ENCODE peak calls at places on chromosomes 7 and 10, in four cellular contexts. Z is K562, M is GM12878, B is HCT116. F is an unnamed sample.

GRCh38 chr10:19964625-19965024 is 148.4 kb downstream of the PLXDC2 start:
- DNase-seq in Z (no peak), M (no peak), B (no peak), F (no peak)

GRCh38 chr10:121104476-121105111 is 253.4 kb downstream of the WDR11 start:
- DNase-seq in B (no peak), Z (no peak), M (no peak), F (no peak)

GRCh38 chr7:17651926-17652385 is 288.3 kb downstream of the SNX13 start:
- DNase-seq in B (no peak), M (no peak), Z (no peak), F (no peak)

GRCh38 chr7:42645906-42646305 is 266.0 kb downstream of the C7orf25 start:
- DNase-seq in B (no peak), Z (no peak), M (no peak), F (no peak)

GRCh38 chr7:120554960-120555571 is 282.1 kb downstream of the KCND2 start:
- DNase-seq in M (peak), Z (peak), B (peak), F (no peak)

GRCh38 chr7:66125052-66125694 is 10.5 kb downstream of the CRCP start:
- DNase-seq in M (no peak), Z (no peak), B (no peak), F (no peak)

GRCh38 chr10:27359792-27360320 is 119.3 kb upstream of the ACBD5 start:
- DNase-seq in B (no peak), Z (no peak), M (no peak), F (no peak)

GRCh38 chr10:21065621-21066248 is 168.6 kb upstream of the NEBL start:
- DNase-seq in M (no peak), Z (no peak), B (no peak), F (no peak)

GRCh38 chr10:125004571-125005311 is 62.8 kb downstream of the ZRANB1 start:
- DNase-seq in B (no peak), M (no peak), Z (no peak), F (no peak)

GRCh38 chr10:79148452-79149344 is 79.9 kb downstream of the ZMIZ1 start:
- DNase-seq in M (no peak), Z (peak), B (no peak), F (no peak)

GRCh38 chr7:157789942-157790341 is 453.1 kb downstream of the DNAJB6 start:
- DNase-seq in M (no peak), B (no peak), Z (no peak), F (no peak)

GRCh38 chr7:157791666-157792065 is 454.9 kb downstream of the DNAJB6 start:
- DNase-seq in B (no peak), M (no peak), Z (no peak), F (no peak)

GRCh38 chr7:157792954-157793353 is 456.1 kb downstream of the DNAJB6 start:
- DNase-seq in M (no peak), B (no peak), Z (no peak), F (no peak)

GRCh38 chr7:157792241-157792950 is 455.6 kb downstream of the DNAJB6 start:
- DNase-seq in Z (no peak), M (no peak), B (no peak), F (no peak)

DNA sequence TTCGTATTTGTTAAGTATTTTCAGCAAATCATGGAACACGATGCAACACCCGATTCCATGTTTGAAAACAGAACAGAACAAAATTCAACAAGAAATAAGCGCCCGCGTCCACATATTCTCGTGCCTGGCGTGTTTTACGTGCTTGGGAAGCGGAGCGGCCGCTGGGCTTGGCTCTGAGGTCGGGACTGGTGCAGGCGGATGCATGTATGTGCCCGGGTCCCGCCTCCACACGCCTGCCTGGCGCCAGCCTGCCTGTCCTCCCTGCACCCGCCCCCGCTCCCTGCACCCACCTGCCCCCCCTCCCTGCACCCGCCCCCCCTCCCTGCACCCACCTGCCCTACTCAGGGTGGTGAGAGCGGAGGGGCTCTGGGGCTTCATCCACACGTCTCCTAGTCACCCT is 454.5 kb downstream of the DNAJB6 start:
- DNase-seq in M (no peak), Z (no peak), B (no peak), F (no peak)
- TF ChIP-seq EGR1 in M (no peak), Z (no peak), B (no peak), F (no peak)

DNA sequence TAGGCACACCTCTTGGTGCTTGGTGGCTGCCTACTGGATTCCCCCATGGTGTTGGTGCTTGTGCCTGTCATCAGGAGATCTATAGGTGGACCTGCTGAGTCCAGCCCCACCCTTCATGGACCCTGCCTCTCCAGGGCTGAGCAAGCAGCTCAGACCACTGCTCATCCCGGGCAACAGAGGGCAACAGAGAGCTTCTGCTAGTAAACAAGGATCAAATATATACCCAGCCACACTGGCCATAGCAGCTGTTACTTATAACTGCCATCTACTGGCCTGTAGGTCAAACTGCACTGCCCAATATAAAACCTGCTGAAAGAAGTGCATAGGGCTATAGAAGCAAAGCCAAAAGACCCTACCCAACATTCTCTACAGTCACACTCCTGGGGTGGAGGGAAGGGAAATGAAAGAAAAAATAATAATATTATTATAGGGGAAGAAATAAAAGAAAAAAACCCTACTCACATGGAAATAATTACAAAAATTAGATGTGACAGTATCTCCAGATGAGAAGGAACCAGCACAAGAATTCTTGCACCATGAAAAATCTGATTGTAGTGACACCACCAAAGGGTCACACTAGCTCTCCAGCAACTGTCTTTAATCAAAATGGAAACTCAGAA is 54.9 kb upstream of the ZNF800 start:
- DNase-seq in M (peak), Z (peak), B (peak), F (peak)
- TF ChIP-seq EGR1 in M (no peak), Z (no peak), B (no peak), F (no peak)

DNA sequence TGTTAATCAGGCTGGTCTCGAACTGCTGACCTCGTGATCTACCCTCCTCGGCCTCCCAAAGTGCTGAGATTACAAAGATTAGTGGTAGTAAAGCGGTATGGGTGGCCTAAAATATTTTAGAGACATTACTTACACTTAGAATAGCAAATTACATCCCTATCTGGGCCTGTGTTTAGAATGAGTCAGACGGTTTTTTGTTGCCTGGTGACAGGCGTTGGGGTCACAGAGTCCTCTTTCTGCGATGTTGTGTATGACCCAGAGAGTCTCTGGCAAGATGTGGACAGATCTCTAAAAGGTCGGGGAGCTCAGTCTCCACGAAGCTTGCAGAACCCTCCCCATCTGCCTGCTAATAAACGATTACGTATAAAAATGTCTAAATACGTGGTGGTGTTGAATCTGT is 39.6 kb upstream of the PRKCQ start:
- DNase-seq in M (no peak), Z (peak), B (no peak), F (no peak)
- TF ChIP-seq EGR1 in M (no peak), Z (no peak), B (no peak), F (no peak)

DNA sequence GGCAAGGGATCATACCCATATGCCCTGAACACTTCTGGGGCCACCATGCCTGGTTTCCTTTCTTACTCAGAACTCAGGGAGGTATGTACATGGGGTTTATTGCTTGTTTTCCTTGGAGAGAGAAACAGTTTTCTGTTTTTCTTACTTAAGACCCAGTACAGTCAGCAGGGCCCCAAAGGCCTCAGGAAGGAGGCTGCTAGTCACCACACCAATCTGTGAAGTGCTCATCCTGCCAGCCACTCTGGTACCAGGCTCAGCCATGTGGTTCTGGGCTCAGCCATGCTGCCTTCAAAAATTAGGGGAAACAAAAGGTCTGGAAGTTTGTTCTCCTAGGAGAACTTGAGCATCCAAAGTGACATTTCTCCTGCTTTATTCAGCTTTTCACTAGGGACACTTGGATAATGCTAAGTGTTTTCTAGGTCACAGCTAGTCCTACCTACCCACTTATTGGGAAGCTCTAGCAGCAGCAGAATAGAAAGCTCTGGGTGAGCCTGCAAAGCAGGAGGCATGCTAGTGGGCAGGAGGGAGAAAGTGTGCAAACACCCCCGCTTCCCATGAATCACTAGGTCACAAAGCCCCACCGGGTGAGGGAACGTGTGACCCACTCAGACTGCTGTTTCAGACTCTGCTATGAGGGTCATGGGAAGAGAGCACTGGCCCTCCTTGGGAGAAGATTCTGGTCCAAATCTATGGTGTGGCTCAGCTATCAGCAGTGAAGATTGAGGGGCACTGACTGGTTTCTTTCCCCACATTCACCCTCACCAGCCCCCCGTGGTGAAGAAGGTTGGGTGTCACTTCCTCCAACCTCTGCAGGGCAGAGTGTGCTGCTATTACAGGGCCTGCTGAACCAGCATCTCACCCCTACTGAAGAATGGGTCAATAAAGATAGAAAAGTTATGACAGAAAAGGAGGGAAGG is 23.9 kb downstream of the NUDCD3 start:
- DNase-seq in Z (no peak), B (no peak), M (no peak), F (no peak)
- TF ChIP-seq EGR1 in Z (no peak), B (no peak), M (no peak), F (no peak)

GRCh38 chr10:129126955-129127354 is 340.1 kb upstream of the MGMT start:
- DNase-seq in B (no peak), M (no peak), Z (no peak), F (no peak)
- TF ChIP-seq EGR1 in B (no peak), M (no peak), Z (no peak), F (no peak)

F was measured in H1.